ENCODE peak calls at places on chromosome 19, in nine cellular contexts. F is PC-3, J is OCI-LY7, Z is neural progenitor cell, G is HCT116, Y is SK-N-SH, R is GM23338, L is hepatocyte, K is MM.1S. P is an unnamed sample. For H3K79me2, the result is how much of the 10 kb centered on the place peaks cover.

GRCh38 chr19:49515767-49516166 is 3.3 kb downstream of the FCGRT start:
- DNase-seq in F (no peak), J (peak), Z (no peak), G (no peak), Y (no peak), R (no peak), L (peak), K (no peak), P (no peak)

GRCh38 chr19:56625708-56626107 is 17.3 kb upstream of the SMIM17 start:
- DNase-seq in F (no peak), J (no peak), Z (no peak), G (no peak), Y (no peak), R (no peak), L (no peak), K (no peak), P (no peak)

GRCh38 chr19:6260912-6261636 is 18.7 kb downstream of the MLLT1 start:
- DNase-seq in F (peak), J (peak), Z (peak), G (no peak), Y (peak), R (peak), L (peak), K (no peak), P (peak)

GRCh38 chr19:44677019-44677809 is 5.9 kb downstream of the CEACAM19 start:
- DNase-seq in F (peak), J (peak), Z (peak), G (peak), Y (peak), R (peak), L (peak), K (no peak), P (peak)

GRCh38 chr19:16226184-16226591 is 28.5 kb downstream of the AP1M1 start:
- DNase-seq in F (no peak), J (no peak), Z (no peak), G (no peak), Y (no peak), R (no peak), L (no peak), K (no peak), P (no peak)

GRCh38 chr19:22620912-22621311 is 13.2 kb upstream of the ZNF492 start:
- DNase-seq in F (no peak), J (no peak), Z (no peak), G (no peak), Y (no peak), R (no peak), L (no peak), K (no peak), P (no peak)

GRCh38 chr19:48635966-48636858 is 967 bp downstream of the DBP start:
- DNase-seq in F (no peak), J (no peak), Z (peak), G (no peak), Y (no peak), R (peak), L (peak), K (no peak), P (peak)

GRCh38 chr19:32041681-32042292 is 303.6 kb upstream of the ZNF507 start:
- DNase-seq in F (no peak), J (peak), Z (peak), G (no peak), Y (peak), R (peak), L (peak), K (peak), P (peak)

GRCh38 chr19:3665681-3666544 is 34.4 kb downstream of the PIP5K1C start:
- DNase-seq in F (peak), J (peak), Z (peak), G (no peak), Y (peak), R (peak), L (peak), K (peak), P (peak)

GRCh38 chr19:42695811-42696503 is 44.3 kb downstream of the PSG3 start:
- DNase-seq in F (no peak), J (no peak), Z (no peak), G (no peak), Y (no peak), R (no peak), L (no peak), K (no peak), P (no peak)

GRCh38 chr19:6161271-6161850 is 25.9 kb downstream of the ACSBG2 start:
- DNase-seq in F (peak), J (peak), Z (peak), G (peak), Y (peak), R (peak), L (peak), K (peak), P (peak)

GRCh38 chr19:16340092-16340491 is 15.5 kb downstream of the KLF2 start:
- DNase-seq in F (no peak), J (no peak), Z (no peak), G (no peak), Y (no peak), R (no peak), L (no peak), K (no peak), P (no peak)

GRCh38 chr19:4409123-4409933 is 6.9 kb downstream of the CHAF1A start:
- DNase-seq in F (no peak), J (no peak), Z (no peak), G (no peak), Y (no peak), R (peak), L (no peak), K (no peak), P (no peak)

GRCh38 chr19:47613165-47614146 is 4.5 kb downstream of the BICRA start:
- DNase-seq in F (no peak), J (no peak), Z (peak), G (no peak), Y (peak), R (peak), L (peak), K (no peak), P (peak)

GRCh38 chr19:51799311-51799997 is 4.5 kb downstream of the FPR3 start:
- DNase-seq in F (peak), J (no peak), Z (no peak), G (no peak), Y (peak), R (no peak), L (peak), K (no peak), P (peak)

GRCh38 chr19:36488816-36489138 is 584 bp downstream of the ZNF566 start:
- DNase-seq in F (peak), J (peak), Z (peak), G (peak), Y (peak), R (no peak), L (peak), K (no peak), P (no peak)

GRCh38 chr19:50333235-50333736 is 4.1 kb upstream of the KCNC3 start:
- DNase-seq in F (peak), J (peak), Z (peak), G (peak), Y (peak), R (peak), L (peak), K (peak), P (peak)

GRCh38 chr19:58556633-58557252 is 1.7 kb downstream of the UBE2M start:
- DNase-seq in F (no peak), J (no peak), Z (no peak), G (no peak), Y (no peak), R (no peak), L (no peak), K (no peak), P (no peak)

GRCh38 chr19:42619271-42619670 is 24.5 kb upstream of the CEACAM8 start:
- DNase-seq in F (no peak), J (no peak), Z (no peak), G (no peak), Y (no peak), R (no peak), L (no peak), K (no peak), P (no peak)

GRCh38 chr19:14769201-14769600 is 9.2 kb downstream of the ADGRE2 start:
- DNase-seq in F (no peak), J (no peak), Z (no peak), G (no peak), Y (no peak), R (no peak), L (no peak), K (no peak), P (no peak)

GRCh38 chr19:45306522-45307027 is 16.1 kb downstream of the CKM start:
- DNase-seq in F (no peak), J (no peak), Z (no peak), G (no peak), Y (no peak), R (peak), L (no peak), K (no peak), P (no peak)

GRCh38 chr19:6204212-6204611 is 68.7 kb downstream of the ACSBG2 start:
- DNase-seq in F (no peak), J (no peak), Z (no peak), G (no peak), Y (no peak), R (no peak), L (no peak), K (no peak), P (peak)

GRCh38 chr19:5900976-5901375 is 2.6 kb downstream of the NDUFA11 start:
- DNase-seq in F (no peak), J (no peak), Z (no peak), G (no peak), Y (no peak), R (no peak), L (no peak), K (no peak), P (peak)

GRCh38 chr19:5987077-5987818 is 9.3 kb upstream of the RANBP3 start:
- DNase-seq in F (peak), J (peak), Z (peak), G (peak), Y (peak), R (peak), L (peak), K (peak), P (peak)

GRCh38 chr19:49333426-49334288 is 1.5 kb upstream of the CD37 start:
- DNase-seq in F (no peak), J (peak), Z (no peak), G (no peak), Y (no peak), R (no peak), L (no peak), K (peak), P (peak)

DNA sequence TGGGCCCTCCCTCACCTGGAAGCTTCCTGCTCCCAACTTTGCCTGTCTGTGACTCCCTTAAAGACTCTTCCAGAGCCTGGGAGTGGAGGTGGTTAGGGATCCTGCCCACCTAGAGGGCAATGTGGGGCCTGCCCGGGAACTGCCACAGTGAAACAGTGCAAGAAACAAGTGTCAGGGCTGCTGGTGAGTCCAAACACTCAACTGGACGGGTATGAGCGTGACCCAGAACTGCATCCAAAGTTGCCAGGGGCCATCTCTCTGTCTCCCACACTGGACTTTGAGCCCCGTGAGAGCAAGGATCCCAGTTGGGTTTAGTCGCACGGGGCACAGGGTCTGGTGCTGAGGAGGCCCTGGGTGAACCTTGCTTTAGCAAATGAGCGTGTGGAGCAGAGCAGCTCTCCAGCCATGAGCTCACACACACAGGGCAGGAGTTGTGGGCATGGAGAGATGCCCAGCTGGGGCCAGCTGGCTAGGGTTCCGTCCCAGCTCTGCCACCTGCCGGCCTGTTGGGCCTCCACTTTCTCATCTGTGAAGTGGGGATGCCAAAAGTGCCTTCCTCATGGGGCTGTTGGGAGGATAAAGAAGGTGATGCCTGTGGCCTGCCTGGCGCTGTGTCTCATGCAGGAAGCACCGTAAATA is 2.8 kb upstream of the NUMBL start:
- DNase-seq in F (no peak), J (no peak), Z (no peak), G (no peak), Y (no peak), R (no peak), L (no peak), K (no peak), P (no peak)
- TF ChIP-seq EZH2phosphoT487 in F (no peak), J (no peak), Z (no peak), G (no peak), Y (no peak), R (no peak), L (no peak), K (no peak), P (no peak)

GRCh38 chr19:8377598-8377997 is 12.6 kb upstream of the RAB11B start:
- DNase-seq in F (no peak), J (no peak), Z (no peak), G (no peak), Y (no peak), R (no peak), L (no peak), K (no peak), P (no peak)
- H3K4me3 ChIP-seq in F (no peak), J (no peak), Z (no peak), G (no peak), Y (no peak), R (no peak), L (no peak), K (no peak), P (no peak)

DNA sequence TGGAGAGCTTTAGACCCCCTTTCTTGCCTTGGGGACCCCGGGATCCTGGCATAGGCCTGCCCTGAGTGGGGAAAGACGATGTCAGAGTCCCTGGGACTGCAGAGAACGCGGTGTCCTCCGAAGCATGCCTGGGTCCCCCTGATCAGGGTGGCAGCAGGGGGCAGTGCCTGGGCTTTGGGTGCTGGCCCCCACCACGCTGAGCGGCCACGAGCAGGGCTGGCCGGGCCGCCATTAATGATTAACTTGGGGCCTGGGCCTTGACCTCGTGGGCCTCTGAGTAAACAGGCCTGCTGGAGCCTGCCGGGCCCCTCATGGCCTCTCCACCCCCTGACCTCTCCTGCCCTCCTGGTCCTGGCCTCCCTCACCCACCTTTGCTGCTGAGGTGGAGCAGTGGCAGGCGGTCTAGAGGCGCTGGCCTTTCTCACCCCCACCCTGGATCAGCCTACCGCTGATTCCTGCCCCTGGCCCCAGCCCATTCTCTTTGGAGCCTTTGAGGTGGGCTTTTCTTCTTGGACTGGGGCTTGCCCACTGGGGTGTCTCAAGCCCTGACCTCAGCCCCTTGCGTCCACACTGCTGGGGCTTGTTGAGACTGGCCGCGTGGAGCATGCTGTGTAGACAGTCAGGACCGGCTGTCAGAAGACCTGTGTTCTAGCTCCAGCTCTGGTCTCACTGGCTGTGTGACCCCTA is 26.3 kb downstream of the CEBPA start:
- DNase-seq in F (no peak), J (no peak), Z (no peak), G (no peak), Y (no peak), R (no peak), L (peak), K (no peak), P (no peak)
- H3K79me2 ChIP-seq in F (under half), J (under half), Z (under half), G (under half), Y (under half), R (under half), L (under half), K (under half), P (under half)

GRCh38 chr19:11853358-11853757 is 4.8 kb downstream of the ZNF439 start:
- DNase-seq in F (no peak), J (no peak), Z (no peak), G (no peak), Y (no peak), R (no peak), L (no peak), K (no peak), P (no peak)

GRCh38 chr19:11843741-11844140 is 4.8 kb upstream of the ZNF439 start:
- DNase-seq in F (no peak), J (no peak), Z (no peak), G (no peak), Y (no peak), R (no peak), L (peak), K (no peak), P (peak)

GRCh38 chr19:11848594-11849263 is at the start of gene ZNF439:
- DNase-seq in F (peak), J (peak), Z (peak), G (no peak), Y (peak), R (peak), L (peak), K (peak), P (peak)

GRCh38 chr19:11848200-11848593 is 329 bp upstream of the ZNF439 start:
- DNase-seq in F (no peak), J (no peak), Z (no peak), G (no peak), Y (peak), R (no peak), L (no peak), K (no peak), P (no peak)

GRCh38 chr19:11849264-11849615 is 714 bp downstream of the ZNF439 start:
- DNase-seq in F (no peak), J (peak), Z (no peak), G (no peak), Y (no peak), R (peak), L (no peak), K (no peak), P (no peak)
- TF ChIP-seq EZH2phosphoT487 in F (no peak), J (no peak), Z (no peak), G (no peak), Y (no peak), R (no peak), L (no peak), K (no peak), P (no peak)

DNA sequence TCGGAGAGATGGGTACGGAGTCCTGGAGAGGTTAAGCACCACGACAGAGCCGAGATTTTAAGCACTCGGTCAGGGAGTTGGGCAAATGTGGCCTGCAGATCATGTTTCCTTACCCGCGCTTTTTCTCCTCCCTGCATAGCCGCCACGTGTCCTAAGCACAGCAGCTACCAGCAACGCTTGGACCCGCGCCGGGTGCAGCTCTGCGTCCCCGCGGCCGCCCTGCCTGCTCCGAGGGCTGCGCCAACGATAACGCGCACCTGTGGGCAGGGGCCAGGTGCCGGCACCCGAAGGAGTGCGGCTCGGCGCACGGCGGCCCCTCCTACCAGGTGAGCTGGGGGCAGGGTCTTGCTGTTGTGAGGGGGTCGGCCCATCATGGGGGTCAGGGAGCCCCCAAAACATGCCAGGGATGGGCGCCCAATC is 24.8 kb upstream of the FXYD3 start:
- DNase-seq in F (no peak), J (no peak), Z (peak), G (no peak), Y (no peak), R (peak), L (no peak), K (peak), P (peak)
- H3K4me3 ChIP-seq in F (peak), J (peak), Z (no peak), G (no peak), Y (no peak), R (peak), L (no peak), K (no peak), P (peak)

DNA sequence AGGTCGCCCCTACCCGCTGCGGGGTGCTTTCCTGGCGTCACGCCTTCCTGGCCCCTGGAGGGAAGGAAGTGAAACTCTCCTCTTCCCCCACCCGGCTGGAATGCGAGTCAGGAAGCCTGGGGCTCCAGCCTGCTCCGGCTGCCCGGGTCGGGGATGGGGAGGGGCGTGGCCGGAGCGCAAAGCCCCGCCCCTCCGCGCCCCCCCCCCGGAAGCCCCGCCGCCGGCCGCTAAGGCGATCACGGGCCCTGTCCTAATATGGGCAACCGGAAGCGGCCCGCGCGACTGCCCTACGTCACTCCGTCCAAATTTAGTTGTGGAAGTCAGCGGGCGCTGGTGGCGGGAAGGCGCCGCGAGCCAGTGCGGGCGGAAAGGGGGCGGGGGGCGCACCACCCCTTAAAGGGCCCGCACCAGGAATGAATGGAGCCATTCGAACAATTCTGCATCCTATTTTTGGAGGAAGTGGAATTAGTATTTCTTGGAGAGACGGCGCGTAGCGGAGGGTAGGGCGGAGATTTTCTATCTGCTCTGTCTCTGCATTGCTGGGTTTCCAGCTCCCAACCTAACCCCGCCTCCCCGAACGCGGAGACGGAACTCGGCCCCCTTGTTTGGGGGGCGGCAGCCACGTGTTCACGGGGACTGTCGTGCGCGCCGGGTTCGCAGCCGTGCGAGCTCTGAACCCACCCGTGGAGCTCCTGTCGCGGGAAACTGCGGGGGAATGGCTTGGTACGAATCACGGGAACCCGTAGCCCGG is 1.6 kb downstream of the IER2 start:
- DNase-seq in F (peak), J (peak), Z (peak), G (peak), Y (peak), R (peak), L (peak), K (peak), P (peak)
- H3K79me2 ChIP-seq in F (half or more), J (under half), Z (under half), G (half or more), Y (half or more), R (under half), L (half or more), K (under half), P (half or more)

P was measured in GM23248.